ENCODE peak calls at places on chromosome X, in five cellular contexts. S is GM23338, W is fibroblast of lung, G is hepatocyte, V is WERI-Rb-1. N is an unnamed sample. For H3K36me3, the result is how much of the 10 kb centered on the place peaks cover.

GRCh38 chrX:12360991-12361598 is 222.8 kb downstream of the FRMPD4 start:
- DNase-seq in V (no peak), S (no peak), G (no peak), W (peak), N (no peak)

GRCh38 chrX:142999209-142999720 is 26.5 kb upstream of the SPANXN4 start:
- DNase-seq in S (no peak), G (peak), W (no peak), V (no peak), N (no peak)

GRCh38 chrX:119073911-119074310 is 1.1 kb downstream of the CT47C1 start:
- DNase-seq in G (no peak), W (no peak), V (no peak), S (no peak), N (no peak)

GRCh38 chrX:3362956-3363355 is 16.5 kb upstream of the MXRA5 start:
- DNase-seq in G (no peak), S (no peak), W (no peak), V (no peak), N (no peak)

GRCh38 chrX:155027509-155028066 is 944 bp downstream of the FUNDC2 start:
- DNase-seq in V (no peak), S (no peak), G (peak), W (peak), N (peak)

GRCh38 chrX:20252392-20253231 is 14.1 kb downstream of the RPS6KA3 start:
- DNase-seq in V (peak), G (peak), S (peak), W (peak), N (peak)

GRCh38 chrX:141439651-141440050 is 144.9 kb downstream of the SPANXA1 start:
- DNase-seq in G (no peak), W (peak), V (no peak), S (no peak), N (no peak)

GRCh38 chrX:8743126-8743732 is 11.3 kb upstream of the ANOS1 start:
- DNase-seq in G (peak), S (peak), V (peak), W (peak), N (peak)

GRCh38 chrX:41333744-41333993 is 293 bp upstream of the DDX3X start:
- DNase-seq in W (peak), V (no peak), G (peak), S (peak), N (peak)

GRCh38 chrX:53481816-53482485 is 47.8 kb upstream of the HSD17B10 start:
- DNase-seq in W (peak), V (peak), G (peak), S (peak), N (peak)

GRCh38 chrX:73239242-73239641 is 24.6 kb upstream of the NAP1L2 start:
- DNase-seq in V (no peak), W (no peak), S (peak), G (no peak), N (no peak)

GRCh38 chrX:46574941-46575381 is 1.4 kb downstream of the CHST7 start:
- DNase-seq in V (peak), S (peak), W (no peak), G (peak), N (peak)

GRCh38 chrX:133985164-133986007 is at the start of gene GPC3:
- DNase-seq in V (no peak), W (peak), S (peak), G (peak), N (peak)

GRCh38 chrX:110055616-110056015 is 52.7 kb downstream of the TMEM164 start:
- DNase-seq in G (no peak), S (no peak), W (no peak), V (no peak), N (no peak)

GRCh38 chrX:53732797-53733196 is 46.3 kb upstream of the HUWE1 start:
- DNase-seq in W (no peak), V (no peak), S (no peak), G (no peak), N (no peak)

GRCh38 chrX:109310031-109310430 is 171.9 kb downstream of the GUCY2F start:
- DNase-seq in W (no peak), V (no peak), G (no peak), S (no peak), N (no peak)

GRCh38 chrX:20487227-20487626 is 220.5 kb upstream of the RPS6KA3 start:
- DNase-seq in V (no peak), S (no peak), W (no peak), G (no peak), N (peak)

GRCh38 chrX:102833136-102833535 is 103.9 kb upstream of the RAB40AL start:
- DNase-seq in W (peak), G (no peak), V (no peak), S (peak), N (no peak)

GRCh38 chrX:102835504-102836146 is 101.4 kb upstream of the RAB40AL start:
- DNase-seq in W (peak), G (peak), V (peak), S (peak), N (peak)

GRCh38 chrX:102837843-102838242 is 99.2 kb upstream of the RAB40AL start:
- DNase-seq in W (no peak), S (no peak), G (no peak), V (no peak), N (no peak)

DNA sequence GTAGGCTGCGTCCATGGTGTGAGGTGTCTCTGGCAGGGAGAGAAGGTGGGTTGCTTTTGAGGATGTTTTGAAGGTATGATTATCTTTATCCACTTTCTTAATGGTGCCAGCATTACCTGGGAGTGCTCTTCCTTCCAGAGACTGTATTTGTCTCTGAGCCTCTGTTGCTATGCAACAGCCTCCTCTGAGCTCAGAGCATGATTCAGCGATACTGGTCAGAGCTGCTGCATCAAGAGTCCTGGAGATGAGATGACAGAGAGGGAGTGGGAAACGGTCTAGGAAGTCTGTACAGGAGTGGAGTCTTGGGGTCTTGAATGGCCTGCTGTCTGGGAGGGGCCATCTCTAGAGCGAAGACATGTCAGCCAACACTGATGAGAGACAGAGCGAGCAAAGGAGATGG is 104.4 kb upstream of the RAB40AL start:
- DNase-seq in W (peak), V (no peak), G (peak), S (peak), N (no peak)
- H3K27ac ChIP-seq in W (peak), V (no peak), G (no peak), S (no peak), N (no peak)

GRCh38 chrX:47646636-47647035 is 3.7 kb downstream of the ELK1 start:
- DNase-seq in G (no peak), W (no peak), S (no peak), V (no peak), N (no peak)
- H3K36me3 ChIP-seq in G (under half), W (under half), S (under half), V (under half), N (under half)

GRCh38 chrX:39253551-39253950 is 452.3 kb downstream of the MID1IP1 start:
- DNase-seq in W (no peak), G (no peak), S (no peak), V (no peak), N (no peak)
- H3K27ac ChIP-seq in W (no peak), G (no peak), S (no peak), V (no peak), N (no peak)

DNA sequence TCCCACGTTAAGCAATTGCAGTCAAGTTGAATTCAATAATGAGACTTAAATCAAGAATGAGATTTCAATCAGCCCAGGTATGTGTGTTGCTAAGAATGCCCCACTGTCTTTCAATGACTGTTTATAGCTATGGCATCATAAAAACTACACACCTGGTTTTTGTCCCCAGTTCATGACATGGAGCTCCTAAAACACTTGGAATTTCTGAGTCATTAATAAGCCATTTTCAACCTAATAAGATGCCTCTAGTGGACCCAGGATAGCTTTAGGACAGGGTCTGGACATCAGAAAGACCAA is 72.7 kb upstream of the STS start:
- DNase-seq in W (no peak), V (no peak), S (no peak), G (no peak), N (no peak)
- H3K36me3 ChIP-seq in W (under half), V (under half), S (under half), G (under half), N (under half)